ENCODE peak calls at places on chromosomes 7 and 10, in five cellular contexts. X, F, D, W and H are unnamed samples.

GRCh38 chr7:157481389-157481788 is 144.6 kb downstream of the DNAJB6 start:
- DNase-seq in F (no peak), W (no peak), X (no peak), D (no peak), H (no peak)

GRCh38 chr7:42142089-42142488 is 94.9 kb downstream of the GLI3 start:
- DNase-seq in D (no peak), F (no peak), X (no peak), W (no peak), H (no peak)

GRCh38 chr10:80542053-80542452 is 4.4 kb downstream of the SH2D4B start:
- DNase-seq in F (no peak), X (no peak), D (peak; percentile 15), W (no peak), H (no peak)

GRCh38 chr10:26727005-26727404 is 29.5 kb downstream of the PDSS1 start:
- DNase-seq in D (no peak), F (no peak), W (no peak), X (no peak), H (no peak)

GRCh38 chr7:36760856-36761762 is 36.8 kb upstream of the AOAH start:
- DNase-seq in W (no peak), F (no peak), X (no peak), D (no peak), H (no peak)

GRCh38 chr10:73893386-73893785 is 17.5 kb upstream of the PLAU start:
- DNase-seq in X (no peak), D (no peak), W (no peak), F (no peak), H (no peak)

GRCh38 chr10:132648871-132649528 is 111.4 kb downstream of the INPP5A start:
- DNase-seq in W (no peak), F (no peak), X (peak; percentile 8), D (no peak), H (no peak)

GRCh38 chr7:47570649-47571050 is 11.3 kb downstream of the TNS3 start:
- DNase-seq in X (no peak), F (peak; percentile 75), W (no peak), D (peak; percentile 88), H (no peak)

GRCh38 chr7:47516985-47517590 is 64.8 kb downstream of the TNS3 start:
- DNase-seq in X (peak; percentile 22), F (no peak), W (no peak), D (no peak), H (no peak)

GRCh38 chr7:64314493-64315020 is 796 bp downstream of the ZNF736 start:
- DNase-seq in W (no peak), X (no peak), F (peak; percentile 39), D (no peak), H (no peak)

GRCh38 chr7:50851451-50851850 is 68.8 kb upstream of the GRB10 start:
- DNase-seq in F (no peak), X (no peak), W (no peak), D (peak; percentile 79), H (no peak)

GRCh38 chr10:112389147-112389822 is 15.4 kb downstream of the ACSL5 start:
- DNase-seq in D (peak; percentile 64), W (peak; percentile 26), X (no peak), F (no peak), H (no peak)

GRCh38 chr7:66142996-66143395 is 28.3 kb downstream of the CRCP start:
- DNase-seq in X (no peak), W (no peak), D (no peak), F (no peak), H (no peak)

GRCh38 chr7:17013204-17013603 is 131.4 kb upstream of the AGR3 start:
- DNase-seq in F (no peak), D (peak; percentile 38), X (no peak), W (no peak), H (no peak)

GRCh38 chr7:100894860-100895700 is 608 bp downstream of the ACHE start:
- DNase-seq in X (peak; percentile 86), F (peak; percentile 81), W (no peak), D (no peak), H (peak; percentile 80)

GRCh38 chr7:130950054-130950453 is 216.0 kb upstream of the KLF14 start:
- DNase-seq in X (no peak), W (no peak), D (no peak), F (no peak), H (no peak)

GRCh38 chr10:47136866-47137265 is 163.1 kb upstream of the GDF10 start:
- DNase-seq in W (no peak), F (no peak), X (no peak), D (peak; percentile 63), H (no peak)

GRCh38 chr10:88297103-88297502 is 286.0 kb downstream of the RNLS start:
- DNase-seq in X (no peak), D (peak; percentile 7), F (no peak), W (no peak), H (no peak)

GRCh38 chr7:43385856-43386255 is 197.1 kb upstream of the STK17A start:
- DNase-seq in D (peak; percentile 8), F (no peak), W (no peak), X (no peak), H (no peak)

GRCh38 chr7:1025747-1026581 is 18.4 kb upstream of the GPR146 start:
- DNase-seq in D (no peak), X (peak; percentile 61), F (no peak), W (no peak), H (no peak)

GRCh38 chr10:2980791-2981360 is 86.5 kb upstream of the PFKP start:
- DNase-seq in D (peak; percentile 44), F (no peak), X (no peak), W (peak; percentile 34), H (no peak)

GRCh38 chr7:2114926-2115738 is 117.6 kb downstream of the MAD1L1 start:
- DNase-seq in F (no peak), W (no peak), D (no peak), X (peak; percentile 73), H (no peak)

GRCh38 chr10:91493313-91493712 is 83.2 kb downstream of the HECTD2 start:
- DNase-seq in F (no peak), X (no peak), W (peak; percentile 61), D (peak; percentile 47), H (no peak)

GRCh38 chr10:116281780-116282179 is 8.8 kb upstream of the GFRA1 start:
- DNase-seq in F (no peak), X (no peak), W (no peak), D (no peak), H (no peak)

GRCh38 chr10:131825150-131825907 is 75.5 kb upstream of the PPP2R2D start:
- DNase-seq in W (no peak), D (peak; percentile 4), F (no peak), X (no peak), H (peak; percentile 11)

GRCh38 chr10:7410800-7411670 is at the start of gene SFMBT2:
- DNase-seq in D (peak; percentile 76), F (peak; percentile 77), X (peak; percentile 87), W (peak; percentile 75), H (peak; percentile 83)

GRCh38 chr10:98858525-98858924 is 377.1 kb downstream of the HPSE2 start:
- DNase-seq in W (peak; percentile 9), F (no peak), X (no peak), D (peak; percentile 2), H (no peak)

DNA sequence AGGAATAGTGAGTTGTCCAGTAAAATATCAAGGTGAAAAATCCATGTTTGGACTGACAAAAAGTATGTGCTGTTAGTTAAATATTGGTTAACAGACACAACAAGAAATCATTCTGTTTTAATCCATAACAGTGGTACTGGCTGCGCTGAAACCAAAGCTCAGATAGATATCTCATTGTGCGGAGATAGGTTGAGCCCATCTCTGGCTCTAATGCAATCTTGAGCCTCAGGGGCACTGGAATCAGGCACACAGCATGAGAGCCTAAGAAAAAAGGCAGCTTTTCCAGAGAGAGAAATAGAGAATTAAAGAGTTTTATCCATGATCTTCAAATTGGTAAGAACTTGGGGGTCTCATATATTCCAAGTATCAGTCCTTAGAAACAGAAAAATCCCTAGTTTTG is 373.7 kb downstream of the HPSE2 start:
- DNase-seq in X (no peak), F (no peak), D (no peak), W (no peak), H (no peak)
- TF ChIP-seq CTCF in X (no peak), F (no peak), D (no peak), W (no peak), H (no peak)

GRCh38 chr10:50992972-50993766 is 81.1 kb upstream of the PRKG1 start:
- DNase-seq in F (peak; percentile 29), D (peak; percentile 90), X (peak; percentile 77), W (no peak), H (peak; percentile 76)

GRCh38 chr10:50992356-50992866 is 81.9 kb upstream of the PRKG1 start:
- DNase-seq in X (peak; percentile 61), F (no peak), D (peak; percentile 56), W (no peak), H (no peak)

GRCh38 chr10:50991496-50992355 is 82.6 kb upstream of the PRKG1 start:
- DNase-seq in F (peak; percentile 49), X (peak; percentile 93), W (no peak), D (peak; percentile 78), H (peak; percentile 80)

GRCh38 chr10:50990568-50991495 is 83.5 kb upstream of the PRKG1 start:
- DNase-seq in X (peak; percentile 79), W (no peak), D (peak; percentile 90), F (peak; percentile 38), H (peak; percentile 66)

DNA sequence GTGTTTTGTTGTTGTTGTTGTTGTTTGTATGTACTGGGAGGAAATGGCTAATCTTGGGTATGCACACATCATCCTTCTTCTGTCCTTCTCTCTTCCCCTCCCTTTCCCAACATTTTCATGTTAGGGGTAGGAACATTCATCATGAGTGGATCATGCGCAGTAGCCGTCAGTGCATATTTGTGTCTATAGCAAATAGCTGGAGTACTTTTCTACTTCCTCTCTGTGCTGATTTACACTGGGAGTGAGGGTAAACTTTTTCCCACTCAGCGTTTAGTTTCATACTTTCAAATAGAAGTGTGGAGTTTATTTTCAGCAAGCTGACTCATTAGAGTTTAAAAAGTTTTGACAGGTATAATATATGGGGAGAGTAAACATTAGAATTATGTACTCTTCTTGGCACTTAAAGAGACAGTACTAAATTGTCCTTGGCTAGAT is 80.5 kb upstream of the PRKG1 start:
- DNase-seq in D (peak; percentile 88), F (no peak), X (no peak), W (no peak), H (no peak)
- H3K27ac ChIP-seq in D (peak overlapping the region; percentile 13), F (no peak overlapping the region), X (peak overlapping the region; percentile 2), W (no peak overlapping the region), H (peak overlapping the region; percentile 86)

GRCh38 chr10:48416584-48417232 is 110.2 kb downstream of the MAPK8 start:
- DNase-seq in X (no peak), W (no peak), F (no peak), D (no peak), H (no peak)
- TF ChIP-seq CTCF in X (no peak), W (no peak), F (no peak), D (no peak), H (no peak)

DNA sequence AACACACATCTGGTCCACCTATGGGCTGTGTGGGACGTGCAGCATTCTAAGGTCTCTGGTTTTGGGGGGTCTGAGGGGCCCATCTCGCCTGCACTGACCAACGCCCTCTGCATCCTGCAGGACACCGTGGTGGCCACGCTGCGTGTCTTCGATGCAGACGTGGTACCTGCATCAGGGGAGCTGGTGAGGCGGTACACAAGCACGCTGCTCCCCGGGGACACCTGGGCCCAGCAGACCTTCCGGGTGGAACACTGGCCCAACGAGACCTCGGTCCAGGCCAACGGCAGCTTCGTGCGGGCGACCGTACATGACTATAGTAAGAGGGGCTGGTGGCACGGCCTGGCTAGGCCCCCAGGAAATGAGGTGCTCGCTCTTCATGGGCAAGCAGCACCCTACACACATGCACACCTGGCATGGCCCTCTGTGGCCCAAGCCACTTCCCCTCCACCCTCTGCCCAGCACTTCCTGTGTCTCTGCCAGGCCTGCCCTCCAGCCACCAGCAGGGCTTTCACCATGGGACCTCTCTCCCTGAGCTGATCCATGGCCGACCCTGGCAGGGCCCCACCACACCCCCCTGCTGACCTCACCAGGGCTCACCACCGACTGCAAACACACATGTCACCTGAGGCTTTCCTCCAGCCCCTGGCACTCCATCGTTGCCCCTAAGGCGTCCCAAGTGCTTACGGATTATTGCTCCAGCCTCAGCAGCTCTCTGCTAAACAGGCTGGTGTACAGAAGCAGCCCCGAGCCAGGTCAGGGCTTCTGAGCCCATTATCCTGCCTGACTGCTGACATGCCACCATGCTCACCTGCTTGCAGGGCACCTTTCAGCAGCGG is 29.6 kb downstream of the RET start:
- DNase-seq in W (no peak), F (peak; percentile 29), D (no peak), X (no peak), H (no peak)
- H3K27ac ChIP-seq in W (no peak overlapping the region), F (no peak overlapping the region), D (no peak overlapping the region), X (no peak overlapping the region), H (no peak overlapping the region)